ENCODE peak calls at places on chromosomes 16 and 17, in seven cellular contexts. K, O, R, N, G, J and H are unnamed samples.

GRCh38 chr17:9271989-9272388 is 250.7 kb downstream of the NTN1 start:
- DNase-seq in K (no peak), O (no peak), R (no peak), N (no peak), G (no peak), J (no peak), H (peak)

GRCh38 chr16:57341441-57342303 is 16.9 kb upstream of the CCL22 start:
- DNase-seq in K (no peak), O (no peak), R (peak), N (no peak), G (peak), J (no peak), H (no peak)

GRCh38 chr17:17041018-17041521 is 1.2 kb upstream of the MPRIP start:
- DNase-seq in K (no peak), O (peak), R (peak), N (no peak), G (peak), J (no peak), H (no peak)

GRCh38 chr17:80943346-80944145 is 48.1 kb upstream of the CHMP6 start:
- DNase-seq in K (no peak), O (peak), R (no peak), N (no peak), G (no peak), J (no peak), H (no peak)

GRCh38 chr16:81401035-81401950 is 43.3 kb upstream of the CMIP start:
- DNase-seq in K (no peak), O (no peak), R (peak), N (no peak), G (no peak), J (no peak), H (no peak)

GRCh38 chr17:64496786-64497564 is at the start of gene POLG2:
- DNase-seq in K (peak), O (peak), R (peak), N (peak), G (peak), J (peak), H (peak)

GRCh38 chr17:65609749-65610148 is 48.3 kb upstream of the AXIN2 start:
- DNase-seq in K (no peak), O (no peak), R (no peak), N (no peak), G (no peak), J (no peak), H (no peak)

GRCh38 chr17:70775667-70776066 is 606.3 kb downstream of the KCNJ2 start:
- DNase-seq in K (no peak), O (no peak), R (no peak), N (no peak), G (no peak), J (no peak), H (no peak)